ENCODE peak calls at places on chromosomes 7 and 10, in four cellular contexts. One of them, this sample, is unnamed.

GRCh38 chr10:71040890-71041590 is 152.7 kb upstream of the PCBD1 start:
- DNase-seq in HEK293T: no peak
- DNase-seq in stimulated activated CD8-positive, alpha-beta memory T cell treated with anti-CD3 and anti-CD28 coated beads, Interleukin-15, amount 100 ng/mL, for 1 hour: no peak
- DNase-seq in activated naive CD4-positive, alpha-beta T cell treated with Interleukin-2 at 50 U/mL for 16 hours: no peak
- DNase-seq in this sample: no peak

GRCh38 chr10:43193496-43194080 is 55.3 kb downstream of the CSGALNACT2 start:
- DNase-seq in HEK293T: no peak
- DNase-seq in activated naive CD4-positive, alpha-beta T cell treated with Interleukin-2 at 50 U/mL for 16 hours: no peak
- DNase-seq in stimulated activated CD8-positive, alpha-beta memory T cell treated with anti-CD3 and anti-CD28 coated beads, Interleukin-15, amount 100 ng/mL, for 1 hour: no peak
- DNase-seq in this sample: no peak

GRCh38 chr10:116787018-116787674 is 44.8 kb upstream of the HSPA12A start:
- DNase-seq in stimulated activated CD8-positive, alpha-beta memory T cell treated with anti-CD3 and anti-CD28 coated beads, Interleukin-15, amount 100 ng/mL, for 1 hour: no peak
- DNase-seq in HEK293T: no peak
- DNase-seq in activated naive CD4-positive, alpha-beta T cell treated with Interleukin-2 at 50 U/mL for 16 hours: no peak
- DNase-seq in this sample: no peak

GRCh38 chr7:98137826-98138151 is 31.1 kb downstream of the LMTK2 start:
- DNase-seq in stimulated activated CD8-positive, alpha-beta memory T cell treated with anti-CD3 and anti-CD28 coated beads, Interleukin-15, amount 100 ng/mL, for 1 hour: no peak
- DNase-seq in activated naive CD4-positive, alpha-beta T cell treated with Interleukin-2 at 50 U/mL for 16 hours: no peak
- DNase-seq in HEK293T: no peak
- DNase-seq in this sample: no peak

GRCh38 chr10:70615784-70616511 is 13.4 kb upstream of the PRF1 start:
- DNase-seq in stimulated activated CD8-positive, alpha-beta memory T cell treated with anti-CD3 and anti-CD28 coated beads, Interleukin-15, amount 100 ng/mL, for 1 hour: no peak
- DNase-seq in HEK293T: no peak
- DNase-seq in activated naive CD4-positive, alpha-beta T cell treated with Interleukin-2 at 50 U/mL for 16 hours: no peak
- DNase-seq in this sample: no peak

GRCh38 chr10:97861924-97862323 is 12.3 kb downstream of the GOLGA7B start:
- DNase-seq in stimulated activated CD8-positive, alpha-beta memory T cell treated with anti-CD3 and anti-CD28 coated beads, Interleukin-15, amount 100 ng/mL, for 1 hour: no peak
- DNase-seq in activated naive CD4-positive, alpha-beta T cell treated with Interleukin-2 at 50 U/mL for 16 hours: no peak
- DNase-seq in HEK293T: peak; percentile 43
- DNase-seq in this sample: no peak

GRCh38 chr10:59575269-59575668 is 134.4 kb downstream of the SLC16A9 start:
- DNase-seq in stimulated activated CD8-positive, alpha-beta memory T cell treated with anti-CD3 and anti-CD28 coated beads, Interleukin-15, amount 100 ng/mL, for 1 hour: no peak
- DNase-seq in HEK293T: no peak
- DNase-seq in activated naive CD4-positive, alpha-beta T cell treated with Interleukin-2 at 50 U/mL for 16 hours: no peak
- DNase-seq in this sample: no peak

GRCh38 chr10:6844251-6844650 is 264.2 kb upstream of the PRKCQ start:
- DNase-seq in stimulated activated CD8-positive, alpha-beta memory T cell treated with anti-CD3 and anti-CD28 coated beads, Interleukin-15, amount 100 ng/mL, for 1 hour: no peak
- DNase-seq in HEK293T: no peak
- DNase-seq in activated naive CD4-positive, alpha-beta T cell treated with Interleukin-2 at 50 U/mL for 16 hours: no peak
- DNase-seq in this sample: no peak

GRCh38 chr7:148882668-148883232 is 1.3 kb downstream of the EZH2 start:
- DNase-seq in HEK293T: no peak
- DNase-seq in activated naive CD4-positive, alpha-beta T cell treated with Interleukin-2 at 50 U/mL for 16 hours: no peak
- DNase-seq in stimulated activated CD8-positive, alpha-beta memory T cell treated with anti-CD3 and anti-CD28 coated beads, Interleukin-15, amount 100 ng/mL, for 1 hour: no peak
- DNase-seq in this sample: no peak

GRCh38 chr7:114508096-114508495 is 93.5 kb downstream of the FOXP2 start:
- DNase-seq in activated naive CD4-positive, alpha-beta T cell treated with Interleukin-2 at 50 U/mL for 16 hours: no peak
- DNase-seq in stimulated activated CD8-positive, alpha-beta memory T cell treated with anti-CD3 and anti-CD28 coated beads, Interleukin-15, amount 100 ng/mL, for 1 hour: no peak
- DNase-seq in HEK293T: no peak
- DNase-seq in this sample: no peak

GRCh38 chr7:18889436-18889835 is 228.0 kb downstream of the TWIST1 start:
- DNase-seq in stimulated activated CD8-positive, alpha-beta memory T cell treated with anti-CD3 and anti-CD28 coated beads, Interleukin-15, amount 100 ng/mL, for 1 hour: no peak
- DNase-seq in activated naive CD4-positive, alpha-beta T cell treated with Interleukin-2 at 50 U/mL for 16 hours: no peak
- DNase-seq in HEK293T: no peak
- DNase-seq in this sample: no peak

GRCh38 chr7:140260338-140260737 is 83.6 kb upstream of the KDM7A start:
- DNase-seq in activated naive CD4-positive, alpha-beta T cell treated with Interleukin-2 at 50 U/mL for 16 hours: no peak
- DNase-seq in stimulated activated CD8-positive, alpha-beta memory T cell treated with anti-CD3 and anti-CD28 coated beads, Interleukin-15, amount 100 ng/mL, for 1 hour: no peak
- DNase-seq in HEK293T: no peak
- DNase-seq in this sample: no peak

GRCh38 chr10:19730071-19730470 is 86.2 kb upstream of the PLXDC2 start:
- DNase-seq in activated naive CD4-positive, alpha-beta T cell treated with Interleukin-2 at 50 U/mL for 16 hours: no peak
- DNase-seq in HEK293T: no peak
- DNase-seq in stimulated activated CD8-positive, alpha-beta memory T cell treated with anti-CD3 and anti-CD28 coated beads, Interleukin-15, amount 100 ng/mL, for 1 hour: no peak
- DNase-seq in this sample: no peak

GRCh38 chr10:132396495-132397035 is 435 bp upstream of the PWWP2B start:
- DNase-seq in activated naive CD4-positive, alpha-beta T cell treated with Interleukin-2 at 50 U/mL for 16 hours: peak; percentile 64
- DNase-seq in stimulated activated CD8-positive, alpha-beta memory T cell treated with anti-CD3 and anti-CD28 coated beads, Interleukin-15, amount 100 ng/mL, for 1 hour: peak; percentile 27
- DNase-seq in HEK293T: peak; percentile 88
- DNase-seq in this sample: no peak

GRCh38 chr10:13717936-13718772 is 131.4 kb downstream of the PRPF18 start:
- DNase-seq in HEK293T: no peak
- DNase-seq in activated naive CD4-positive, alpha-beta T cell treated with Interleukin-2 at 50 U/mL for 16 hours: peak; percentile 10
- DNase-seq in stimulated activated CD8-positive, alpha-beta memory T cell treated with anti-CD3 and anti-CD28 coated beads, Interleukin-15, amount 100 ng/mL, for 1 hour: no peak
- DNase-seq in this sample: peak; percentile 66

GRCh38 chr7:138358850-138359341 is 101.2 kb upstream of the TRIM24 start:
- DNase-seq in HEK293T: no peak
- DNase-seq in activated naive CD4-positive, alpha-beta T cell treated with Interleukin-2 at 50 U/mL for 16 hours: no peak
- DNase-seq in stimulated activated CD8-positive, alpha-beta memory T cell treated with anti-CD3 and anti-CD28 coated beads, Interleukin-15, amount 100 ng/mL, for 1 hour: no peak
- DNase-seq in this sample: no peak

GRCh38 chr7:137873524-137873923 is 26.8 kb upstream of the DGKI start:
- DNase-seq in stimulated activated CD8-positive, alpha-beta memory T cell treated with anti-CD3 and anti-CD28 coated beads, Interleukin-15, amount 100 ng/mL, for 1 hour: no peak
- DNase-seq in activated naive CD4-positive, alpha-beta T cell treated with Interleukin-2 at 50 U/mL for 16 hours: peak; percentile 14
- DNase-seq in HEK293T: no peak
- DNase-seq in this sample: no peak

GRCh38 chr10:86413046-86413728 is 46.6 kb upstream of the GRID1 start:
- DNase-seq in stimulated activated CD8-positive, alpha-beta memory T cell treated with anti-CD3 and anti-CD28 coated beads, Interleukin-15, amount 100 ng/mL, for 1 hour: no peak
- DNase-seq in HEK293T: no peak
- DNase-seq in activated naive CD4-positive, alpha-beta T cell treated with Interleukin-2 at 50 U/mL for 16 hours: no peak
- DNase-seq in this sample: no peak

GRCh38 chr10:25436431-25436830 is 261.6 kb downstream of the GPR158 start:
- DNase-seq in activated naive CD4-positive, alpha-beta T cell treated with Interleukin-2 at 50 U/mL for 16 hours: no peak
- DNase-seq in HEK293T: no peak
- DNase-seq in stimulated activated CD8-positive, alpha-beta memory T cell treated with anti-CD3 and anti-CD28 coated beads, Interleukin-15, amount 100 ng/mL, for 1 hour: no peak
- DNase-seq in this sample: no peak

GRCh38 chr7:50174948-50175347 is 81.9 kb upstream of the ZPBP start:
- DNase-seq in activated naive CD4-positive, alpha-beta T cell treated with Interleukin-2 at 50 U/mL for 16 hours: no peak
- DNase-seq in HEK293T: no peak
- DNase-seq in stimulated activated CD8-positive, alpha-beta memory T cell treated with anti-CD3 and anti-CD28 coated beads, Interleukin-15, amount 100 ng/mL, for 1 hour: no peak
- DNase-seq in this sample: no peak

GRCh38 chr7:44646176-44646920 is 39.9 kb downstream of the OGDH start:
- DNase-seq in activated naive CD4-positive, alpha-beta T cell treated with Interleukin-2 at 50 U/mL for 16 hours: no peak
- DNase-seq in HEK293T: no peak
- DNase-seq in stimulated activated CD8-positive, alpha-beta memory T cell treated with anti-CD3 and anti-CD28 coated beads, Interleukin-15, amount 100 ng/mL, for 1 hour: no peak
- DNase-seq in this sample: no peak

GRCh38 chr7:26543345-26543744 is 251.7 kb downstream of the SNX10 start:
- DNase-seq in HEK293T: no peak
- DNase-seq in activated naive CD4-positive, alpha-beta T cell treated with Interleukin-2 at 50 U/mL for 16 hours: no peak
- DNase-seq in stimulated activated CD8-positive, alpha-beta memory T cell treated with anti-CD3 and anti-CD28 coated beads, Interleukin-15, amount 100 ng/mL, for 1 hour: no peak
- DNase-seq in this sample: no peak

GRCh38 chr10:84540617-84541288 is 212.4 kb downstream of the CCSER2 start:
- DNase-seq in activated naive CD4-positive, alpha-beta T cell treated with Interleukin-2 at 50 U/mL for 16 hours: peak; percentile 74
- DNase-seq in HEK293T: peak; percentile 78
- DNase-seq in stimulated activated CD8-positive, alpha-beta memory T cell treated with anti-CD3 and anti-CD28 coated beads, Interleukin-15, amount 100 ng/mL, for 1 hour: peak; percentile 39
- DNase-seq in this sample: peak; percentile 89

GRCh38 chr7:50978633-50979215 is 196.0 kb upstream of the GRB10 start:
- DNase-seq in HEK293T: no peak
- DNase-seq in activated naive CD4-positive, alpha-beta T cell treated with Interleukin-2 at 50 U/mL for 16 hours: no peak
- DNase-seq in stimulated activated CD8-positive, alpha-beta memory T cell treated with anti-CD3 and anti-CD28 coated beads, Interleukin-15, amount 100 ng/mL, for 1 hour: no peak
- DNase-seq in this sample: no peak

GRCh38 chr7:157482011-157482410 is 145.2 kb downstream of the DNAJB6 start:
- DNase-seq in stimulated activated CD8-positive, alpha-beta memory T cell treated with anti-CD3 and anti-CD28 coated beads, Interleukin-15, amount 100 ng/mL, for 1 hour: no peak
- DNase-seq in HEK293T: no peak
- DNase-seq in activated naive CD4-positive, alpha-beta T cell treated with Interleukin-2 at 50 U/mL for 16 hours: no peak
- DNase-seq in this sample: no peak

This sample was measured in activated CD8-positive, alpha-beta memory T cell treated with anti-CD3 and anti-CD28 coated beads for 24 hours.